ENCODE peak calls at places on chromosome 21, in four cellular contexts. M is PC-3, I is transverse colon, W is endothelial cell of umbilical vein. L is an unnamed sample.

GRCh38 chr21:31142600-31142999 is 104.3 kb upstream of the KRTAP19-8 start:
- DNase-seq in I (no peak), W (no peak), M (peak; percentile 47), L (no peak)

GRCh38 chr21:25297117-25297516 is 310.2 kb downstream of the MRPL39 start:
- DNase-seq in I (no peak), M (no peak), W (no peak), L (no peak)

GRCh38 chr21:36661511-36662309 is 37.2 kb upstream of the SIM2 start:
- DNase-seq in I (peak; percentile 37), W (peak; percentile 41), M (peak; percentile 75), L (peak; percentile 35)

GRCh38 chr21:39444406-39445145 is 1.0 kb downstream of the LCA5L start:
- DNase-seq in I (no peak), W (peak; percentile 39), M (peak; percentile 10), L (peak; percentile 53)

GRCh38 chr21:39663066-39663465 is 50.3 kb downstream of the B3GALT5 start:
- DNase-seq in M (no peak), I (no peak), W (no peak), L (no peak)

GRCh38 chr21:40706161-40706560 is 140.8 kb downstream of the DSCAM start:
- DNase-seq in W (no peak), I (no peak), M (no peak), L (no peak)

GRCh38 chr21:16279658-16280581 is 550.1 kb downstream of the USP25 start:
- DNase-seq in I (no peak), W (peak; percentile 70), M (no peak), L (peak; percentile 71)

GRCh38 chr21:27772816-27773215 is 805.9 kb upstream of the ADAMTS5 start:
- DNase-seq in W (no peak), M (no peak), I (no peak), L (no peak)

GRCh38 chr21:37562920-37563640 is 196.5 kb downstream of the DYRK1A start:
- DNase-seq in I (peak; percentile 41), W (no peak), M (no peak), L (no peak)

GRCh38 chr21:33403128-33403785 is at the start of gene IFNGR2:
- DNase-seq in W (no peak), I (peak; percentile 50), M (peak; percentile 27), L (no peak)

GRCh38 chr21:27802816-27803475 is 836.1 kb upstream of the ADAMTS5 start:
- DNase-seq in W (peak; percentile 39), I (peak; percentile 39), M (peak; percentile 70), L (peak; percentile 40)

GRCh38 chr21:44845418-44846200 is 27.7 kb upstream of the SUMO3 start:
- DNase-seq in W (peak; percentile 68), M (peak; percentile 66), I (peak; percentile 68), L (no peak)
- TF ChIP-seq CTCF in W (peak; percentile 53), M (peak; percentile 68), I (peak; percentile 13), L (peak; percentile 46)

GRCh38 chr21:41953249-41953830 is 478 bp downstream of the C2CD2 start:
- DNase-seq in I (peak; percentile 26), M (peak; percentile 23), W (no peak), L (no peak)
- H3K4me3 ChIP-seq in I (peak overlapping the region; percentile 84), M (peak overlapping the region; percentile 76), W (peak overlapping the region; percentile 72), L (peak overlapping the region; percentile 67)

GRCh38 chr21:41953831-41954653 is at the start of gene C2CD2:
- DNase-seq in M (peak; percentile 79), W (peak; percentile 86), I (peak; percentile 65), L (no peak)

GRCh38 chr21:41954654-41955499 is 1.1 kb upstream of the C2CD2 start:
- DNase-seq in I (no peak), M (no peak), W (no peak), L (no peak)

GRCh38 chr21:41950941-41951408 is 2.8 kb downstream of the C2CD2 start:
- DNase-seq in M (no peak), I (no peak), W (no peak), L (no peak)

GRCh38 chr21:41951876-41952567 is 1.8 kb downstream of the C2CD2 start:
- DNase-seq in I (no peak), W (no peak), M (no peak), L (no peak)

DNA sequence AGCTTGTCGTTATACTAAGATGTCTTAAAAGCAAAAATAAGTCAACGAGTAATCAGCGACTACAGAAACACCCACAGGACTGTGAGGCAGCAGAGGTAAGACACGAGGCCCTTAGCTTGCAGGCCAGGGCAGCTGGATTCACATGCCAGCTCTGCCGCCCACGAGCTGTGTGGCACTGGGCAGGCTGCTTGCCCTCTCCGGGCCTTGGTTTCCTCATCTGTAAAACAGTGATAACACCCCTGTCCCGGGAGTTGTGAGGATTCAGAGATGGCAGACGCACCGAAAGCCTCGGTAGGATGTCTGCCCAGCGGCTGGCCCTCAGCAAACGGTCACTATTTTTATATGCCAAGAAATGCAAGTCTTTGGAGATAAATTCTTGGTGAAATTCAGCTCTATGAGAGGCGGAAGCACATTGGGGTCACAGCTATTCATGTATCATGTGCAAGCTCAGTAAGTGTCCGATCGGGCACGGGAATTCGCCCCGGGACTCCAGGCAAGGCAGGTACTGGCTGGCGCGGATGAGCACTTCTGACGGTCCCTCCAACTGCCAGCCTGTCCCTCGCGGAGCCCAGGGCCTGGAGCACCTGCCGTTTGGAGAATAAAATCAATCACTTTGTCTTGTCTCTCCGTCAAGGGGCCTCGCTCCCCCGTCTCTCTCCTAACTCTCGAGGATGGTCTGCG is 1.1 kb downstream of the C2CD2 start:
- DNase-seq in W (peak; percentile 32), I (peak; percentile 18), M (peak; percentile 37), L (no peak)
- H3K27ac ChIP-seq in W (peak overlapping the region; percentile 64), I (peak overlapping the region; percentile 43), M (peak overlapping the region; percentile 49), L (peak overlapping the region; percentile 30)

GRCh38 chr21:43355925-43356289 is 71.0 kb downstream of the SIK1 start:
- DNase-seq in W (no peak), M (no peak), I (no peak), L (no peak)
- TF ChIP-seq CTCF in W (no peak), M (no peak), I (no peak), L (no peak)

DNA sequence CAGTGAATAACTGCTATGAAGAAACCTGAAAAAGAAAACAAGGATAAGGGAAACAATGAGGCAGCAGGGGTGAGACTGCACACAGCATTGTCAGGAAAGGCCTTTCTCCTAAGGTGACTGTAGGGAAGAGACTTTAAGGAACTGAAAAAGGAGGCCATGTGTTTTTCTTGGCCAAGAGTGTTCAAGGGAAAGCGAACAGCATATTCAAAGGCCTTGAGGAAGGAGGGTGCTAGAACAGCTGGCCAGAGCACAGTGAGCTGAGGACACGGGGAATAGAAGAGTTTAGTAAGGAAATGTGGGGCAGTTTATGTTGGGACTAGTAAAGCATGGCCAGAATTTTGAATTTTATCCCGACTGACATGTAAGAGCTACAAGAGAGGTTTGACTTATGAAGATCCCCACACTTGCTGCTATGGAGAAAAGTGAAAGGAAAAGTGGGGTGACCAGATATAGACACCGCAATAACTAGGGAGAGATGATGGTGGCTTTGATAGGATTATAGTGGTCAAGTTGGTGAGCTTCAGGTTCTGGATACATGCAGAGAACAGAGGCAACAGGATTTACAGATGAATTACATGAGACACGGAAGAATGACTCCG is 1.4 kb downstream of the RWDD2B start:
- DNase-seq in W (peak; percentile 82), I (no peak), M (no peak), L (no peak)
- H3K4me3 ChIP-seq in W (peak overlapping the region; percentile 96), I (peak overlapping the region; percentile 94), M (peak overlapping the region; percentile 91), L (no peak overlapping the region)

GRCh38 chr21:34582506-34583150 is 32.3 kb downstream of the RCAN1 start:
- DNase-seq in I (no peak), W (peak; percentile 49), M (peak; percentile 54), L (peak; percentile 47)

GRCh38 chr21:34583926-34584563 is 30.9 kb downstream of the RCAN1 start:
- DNase-seq in M (no peak), I (no peak), W (no peak), L (no peak)

GRCh38 chr21:34579411-34579810 is 35.5 kb downstream of the RCAN1 start:
- DNase-seq in I (no peak), W (no peak), M (peak; percentile 71), L (peak; percentile 47)

GRCh38 chr21:34576043-34576466 is 38.9 kb downstream of the RCAN1 start:
- DNase-seq in M (no peak), W (no peak), I (no peak), L (no peak)

DNA sequence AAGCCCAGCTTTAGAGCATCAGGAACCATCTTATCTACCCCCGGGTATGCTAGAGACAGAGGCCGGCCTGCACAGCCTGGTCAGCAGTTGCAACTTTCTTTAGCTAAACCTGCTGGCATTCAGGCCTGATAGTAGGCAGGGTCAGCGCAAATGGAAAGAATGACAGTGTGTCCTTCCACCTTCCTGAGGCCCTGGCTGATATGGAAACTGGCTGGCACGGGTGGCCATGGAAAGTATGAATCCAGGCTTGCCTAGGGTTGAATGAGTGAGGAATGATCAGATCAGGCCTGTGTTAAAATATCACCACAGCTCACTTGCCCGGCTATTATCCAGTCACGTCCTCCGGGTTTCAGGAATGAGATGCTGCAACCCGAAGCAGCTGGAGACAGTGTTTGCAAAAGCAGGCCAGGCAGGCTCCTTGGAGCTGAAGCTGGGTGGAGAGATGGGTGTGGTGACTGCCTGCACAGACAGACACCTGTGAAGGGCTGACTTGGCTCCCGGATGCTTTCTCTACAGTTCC is 34.7 kb downstream of the RCAN1 start:
- DNase-seq in M (no peak), W (peak; percentile 56), I (peak; percentile 65), L (no peak)
- H3K27ac ChIP-seq in M (no peak overlapping the region), W (no peak overlapping the region), I (peak overlapping the region; percentile 24), L (no peak overlapping the region)

DNA sequence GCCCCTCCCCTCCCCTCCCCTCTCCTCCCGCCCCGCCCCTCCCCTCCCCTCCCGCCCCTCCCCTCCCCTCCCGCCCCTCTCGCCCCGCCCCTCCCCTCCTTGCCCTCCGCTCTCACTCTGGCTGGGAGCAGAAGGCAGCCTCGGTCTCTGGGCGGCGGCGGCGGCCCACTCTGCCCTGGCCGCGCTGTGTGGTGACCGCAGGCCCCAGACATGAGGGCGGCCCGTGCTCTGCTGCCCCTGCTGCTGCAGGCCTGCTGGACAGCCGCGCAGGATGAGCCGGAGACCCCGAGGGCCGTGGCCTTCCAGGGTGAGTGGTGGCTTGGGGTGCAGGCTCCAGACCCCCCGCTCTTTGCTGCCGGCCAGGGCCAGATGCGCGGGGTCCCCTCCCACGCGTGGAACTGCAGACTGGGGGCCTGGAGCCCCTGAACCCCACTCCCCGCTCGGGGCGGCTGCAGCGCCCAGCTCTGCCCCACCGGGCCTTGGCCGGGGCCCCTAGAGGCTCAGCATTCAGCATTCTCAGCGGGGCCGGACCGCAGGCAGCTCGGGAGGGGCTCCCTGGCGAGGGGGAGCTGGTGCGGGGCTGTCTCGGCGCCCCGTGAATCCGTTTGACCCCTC is at the start of gene COL6A1:
- DNase-seq in W (peak; percentile 40), M (peak; percentile 50), I (peak; percentile 64), L (no peak)
- TF ChIP-seq CTCF in W (no peak), M (no peak), I (no peak), L (no peak)

L was measured in brain microvascular endothelial cell.